ENCODE peak calls at places on chromosomes 12 and 14, in ten cellular contexts. U is GM13977, L is naive B cell, P is stromal cell of bone marrow, Z is AML-193, R is KG1, W is foreskin fibroblast, M is T-helper 2 cell, F is NCI-H345, N is fibroblast of the aortic adventitia. E is an unnamed sample.

GRCh38 chr12:84757978-84758377 is 154.6 kb downstream of the SLC6A15 start:
- DNase-seq in P (peak), U (no peak), F (no peak), M (no peak), N (peak), W (peak), L (no peak), R (no peak), Z (no peak), E (peak)

GRCh38 chr12:45775964-45776363 is 46.5 kb downstream of the ARID2 start:
- DNase-seq in N (no peak), P (no peak), W (no peak), L (no peak), U (no peak), F (no peak), Z (no peak), R (no peak), M (no peak), E (no peak)

GRCh38 chr12:49296034-49296835 is 1.3 kb downstream of the PRPH start:
- DNase-seq in L (peak), F (peak), Z (no peak), P (no peak), R (no peak), N (peak), M (peak), W (no peak), U (peak), E (peak)

GRCh38 chr14:31703056-31703455 is 141.9 kb downstream of the NUBPL start:
- DNase-seq in U (no peak), M (no peak), Z (no peak), F (no peak), R (no peak), N (peak), W (no peak), P (no peak), L (no peak), E (peak)

GRCh38 chr12:66537866-66538265 is 141.0 kb downstream of the GRIP1 start:
- DNase-seq in L (no peak), R (no peak), F (no peak), M (no peak), W (no peak), U (no peak), N (no peak), Z (no peak), P (no peak), E (no peak)

GRCh38 chr14:95577067-95577800 is 42.4 kb downstream of the GLRX5 start:
- DNase-seq in Z (no peak), P (no peak), R (no peak), N (no peak), F (no peak), W (no peak), U (peak), M (no peak), L (peak), E (no peak)

GRCh38 chr12:116055895-116056607 is 221.4 kb downstream of the MED13L start:
- DNase-seq in P (no peak), R (no peak), Z (no peak), F (no peak), W (no peak), M (peak), L (no peak), U (no peak), N (no peak), E (no peak)

GRCh38 chr14:69013943-69014782 is 35.1 kb upstream of the ACTN1 start:
- DNase-seq in L (no peak), U (no peak), R (peak), P (no peak), M (no peak), W (peak), N (peak), F (peak), Z (peak), E (peak)

GRCh38 chr12:90008277-90008676 is 299.6 kb upstream of the ATP2B1 start:
- DNase-seq in U (no peak), W (no peak), P (no peak), M (no peak), F (no peak), N (no peak), Z (no peak), R (no peak), L (no peak), E (no peak)

GRCh38 chr14:34161351-34162169 is 210.7 kb upstream of the EGLN3 start:
- DNase-seq in P (no peak), F (no peak), W (no peak), L (no peak), R (no peak), N (no peak), U (no peak), Z (no peak), M (peak), E (peak)

GRCh38 chr14:57549165-57549564 is 55.5 kb upstream of the CCDC198 start:
- DNase-seq in U (no peak), W (no peak), M (no peak), N (no peak), Z (no peak), R (no peak), L (no peak), P (no peak), F (no peak), E (no peak)

GRCh38 chr14:88421286-88421685 is 35.8 kb downstream of the SPATA7 start:
- DNase-seq in F (no peak), U (no peak), R (no peak), L (no peak), N (peak), P (peak), Z (no peak), M (no peak), W (peak), E (peak)

GRCh38 chr12:50401383-50402155 is 884 bp downstream of the LARP4 start:
- DNase-seq in F (no peak), U (no peak), R (peak), W (peak), L (no peak), M (peak), Z (no peak), P (no peak), N (peak), E (peak)

GRCh38 chr12:127247937-127248336 is 1019.0 kb upstream of the TMEM132C start:
- DNase-seq in P (no peak), F (no peak), L (no peak), M (no peak), N (no peak), U (no peak), R (no peak), Z (no peak), W (no peak), E (no peak)

GRCh38 chr12:175250-175649 is 38.7 kb downstream of the SLC6A12 start:
- DNase-seq in F (peak), W (no peak), N (no peak), Z (no peak), P (no peak), M (no peak), L (no peak), R (no peak), U (no peak), E (peak)

GRCh38 chr12:57127710-57128518 is at the start of gene LRP1:
- DNase-seq in F (peak), N (peak), W (peak), P (peak), Z (no peak), U (peak), M (peak), L (peak), R (no peak), E (peak)

GRCh38 chr14:58969951-58970751 is 218.3 kb upstream of the DAAM1 start:
- DNase-seq in N (peak), M (no peak), L (no peak), P (no peak), U (no peak), W (no peak), R (no peak), F (no peak), Z (no peak), E (no peak)

GRCh38 chr12:129716825-129717224 is 187.0 kb downstream of the TMEM132D start:
- DNase-seq in M (no peak), W (no peak), L (no peak), R (no peak), U (no peak), Z (no peak), F (no peak), P (no peak), N (no peak), E (no peak)

GRCh38 chr12:23560611-23561010 is 388.9 kb downstream of the SOX5 start:
- DNase-seq in U (no peak), N (no peak), P (no peak), M (no peak), Z (no peak), W (no peak), F (no peak), L (no peak), R (no peak), E (no peak)

GRCh38 chr14:72745991-72746980 is 147.6 kb downstream of the DPF3 start:
- DNase-seq in Z (no peak), W (peak), L (no peak), R (no peak), M (no peak), P (peak), N (peak), F (no peak), U (no peak), E (peak)

GRCh38 chr14:54175298-54175942 is 218.8 kb upstream of the BMP4 start:
- DNase-seq in L (peak), Z (peak), N (peak), M (peak), P (peak), F (peak), U (peak), R (peak), W (peak), E (peak)

GRCh38 chr12:126588586-126589249 is 1523.5 kb downstream of the AACS start:
- DNase-seq in R (peak), W (no peak), U (no peak), M (peak), F (no peak), P (peak), Z (no peak), N (peak), L (no peak), E (no peak)

GRCh38 chr12:57456145-57456700 is 1.1 kb downstream of the INHBE start:
- DNase-seq in Z (no peak), N (peak), M (peak), R (no peak), F (peak), P (no peak), W (no peak), L (peak), U (peak), E (peak)

GRCh38 chr12:113392988-113393579 is 10.6 kb downstream of the SDS start:
- DNase-seq in P (no peak), Z (no peak), R (no peak), U (peak), L (no peak), F (no peak), N (peak), M (no peak), W (no peak), E (peak)

GRCh38 chr12:89160716-89161123 is 191.6 kb downstream of the DUSP6 start:
- DNase-seq in R (no peak), N (peak), Z (peak), W (peak), P (peak), F (no peak), L (peak), M (peak), U (no peak), E (peak)

GRCh38 chr14:56197150-56197549 is 78.9 kb downstream of the PELI2 start:
- DNase-seq in N (no peak), Z (no peak), F (no peak), M (no peak), P (no peak), W (no peak), R (no peak), L (no peak), U (no peak), E (no peak)

GRCh38 chr14:20551606-20552005 is 9.2 kb downstream of the RNASE9 start:
- DNase-seq in Z (no peak), R (no peak), W (no peak), P (no peak), M (no peak), L (no peak), N (no peak), F (no peak), U (no peak), E (no peak)

GRCh38 chr14:79076428-79076827 is 906.3 kb downstream of the NRXN3 start:
- DNase-seq in L (no peak), U (no peak), N (no peak), R (no peak), M (no peak), W (no peak), P (no peak), F (no peak), Z (no peak), E (no peak)

E was measured in GM23248.